ENCODE peak calls at places on chromosome 7, in nine cellular contexts. Y is IMR-90; O is colonic mucosa; T is heart right ventricle; X is mammary epithelial cell; Z is CD4-positive, CD25-positive, alpha-beta regulatory T cell; B is suprapubic skin; R is naive thymus-derived CD4-positive, alpha-beta T cell; S is lower lobe of right lung. P is an unnamed sample.

GRCh38 chr7:32062150-32062549 is 8.1 kb downstream of the PDE1C start:
- DNase-seq in T (peak; percentile 37), B (no peak), Z (no peak), X (peak; percentile 64), S (peak; percentile 55), R (no peak), O (peak; percentile 63), Y (peak; percentile 30), P (peak; percentile 2)

GRCh38 chr7:74058486-74058885 is 25.1 kb upstream of the LIMK1 start:
- DNase-seq in Y (no peak), X (no peak), T (no peak), Z (no peak), S (no peak), R (no peak), O (no peak), B (no peak), P (no peak)

GRCh38 chr7:22663319-22663718 is 63.7 kb upstream of the IL6 start:
- DNase-seq in O (no peak), S (no peak), R (no peak), T (no peak), Y (peak; percentile 83), B (no peak), X (no peak), Z (no peak), P (no peak)

GRCh38 chr7:44911911-44912310 is 26.6 kb upstream of the PURB start:
- DNase-seq in B (no peak), X (no peak), O (no peak), T (no peak), R (no peak), Y (no peak), Z (no peak), S (no peak), P (no peak)

GRCh38 chr7:101985646-101986199 is 168.3 kb downstream of the CUX1 start:
- DNase-seq in Y (no peak), X (no peak), R (no peak), T (no peak), B (no peak), Z (no peak), O (no peak), S (no peak), P (no peak)

GRCh38 chr7:141342664-141343400 is 208.4 kb upstream of the AGK start:
- DNase-seq in S (no peak), B (no peak), O (no peak), T (no peak), Y (no peak), Z (no peak), X (no peak), R (no peak), P (no peak)

GRCh38 chr7:155459133-155459866 is 1.4 kb downstream of the EN2 start:
- DNase-seq in O (no peak), S (no peak), T (no peak), X (no peak), B (no peak), Z (no peak), Y (no peak), R (no peak), P (peak; percentile 26)

GRCh38 chr7:50450691-50451051 is 521 bp upstream of the FIGNL1 start:
- DNase-seq in T (no peak), B (no peak), X (no peak), R (no peak), Z (no peak), S (peak; percentile 61), Y (no peak), O (no peak), P (no peak)

GRCh38 chr7:158574308-158575036 is 13.2 kb downstream of the PTPRN2 start:
- DNase-seq in T (no peak), Z (no peak), S (no peak), R (no peak), O (no peak), Y (no peak), B (no peak), X (no peak), P (no peak)

GRCh38 chr7:95874129-95874528 is 101.8 kb downstream of the DYNC1I1 start:
- DNase-seq in X (no peak), O (no peak), R (no peak), Z (no peak), B (no peak), Y (no peak), T (no peak), S (no peak), P (no peak)

GRCh38 chr7:95874541-95875265 is 102.3 kb downstream of the DYNC1I1 start:
- DNase-seq in B (no peak), X (no peak), S (no peak), O (no peak), Z (no peak), Y (no peak), R (no peak), T (no peak), P (no peak)

GRCh38 chr7:95871896-95872295 is 99.5 kb downstream of the DYNC1I1 start:
- DNase-seq in R (no peak), S (no peak), T (no peak), Y (no peak), X (no peak), B (no peak), Z (no peak), O (no peak), P (no peak)

GRCh38 chr7:95878677-95879076 is 106.3 kb downstream of the DYNC1I1 start:
- DNase-seq in X (no peak), B (no peak), R (no peak), Y (no peak), T (no peak), Z (no peak), S (no peak), O (no peak), P (no peak)

DNA sequence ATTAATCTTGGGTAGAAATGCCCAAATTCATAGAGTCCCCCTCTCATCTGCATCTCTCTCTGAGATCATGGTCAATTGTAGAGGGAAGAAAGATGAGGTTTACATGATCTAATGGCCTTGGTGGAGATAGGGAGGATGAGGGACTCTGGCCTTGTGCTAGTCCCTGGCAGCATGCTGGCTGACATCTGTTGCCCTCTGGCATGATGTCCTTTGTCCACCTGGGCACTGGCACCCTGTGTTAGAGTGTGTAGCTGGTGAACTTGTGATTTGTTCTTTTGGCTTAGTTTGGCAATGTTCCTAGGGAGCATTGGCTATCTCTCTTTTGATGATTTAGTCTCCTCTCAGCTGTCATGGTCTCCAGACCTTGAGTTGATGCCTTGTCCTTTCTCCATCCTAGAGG is 103.2 kb downstream of the DYNC1I1 start:
- DNase-seq in B (no peak), O (no peak), X (no peak), Z (no peak), S (no peak), R (no peak), T (no peak), Y (no peak), P (no peak)
- H3K4me1 ChIP-seq in B (no peaks in the 10 kb centered on the region), O (no peaks in the 10 kb centered on the region), X (no peaks in the 10 kb centered on the region), Z (no peaks in the 10 kb centered on the region), S (no peaks in the 10 kb centered on the region), R (no peaks in the 10 kb centered on the region), T (peaks cover 17% of the 10 kb centered on the region), Y (no peaks in the 10 kb centered on the region), P (no peaks in the 10 kb centered on the region)

GRCh38 chr7:28937593-28937992 is 20.5 kb downstream of the TRIL start:
- DNase-seq in S (no peak), T (no peak), X (no peak), Z (no peak), R (no peak), Y (no peak), O (no peak), B (no peak), P (no peak)

GRCh38 chr7:28939367-28939766 is 18.8 kb downstream of the TRIL start:
- DNase-seq in Y (no peak), O (no peak), X (no peak), B (no peak), R (no peak), Z (no peak), T (no peak), S (no peak), P (no peak)

GRCh38 chr7:28939844-28940243 is 18.3 kb downstream of the TRIL start:
- DNase-seq in Z (no peak), X (no peak), O (no peak), S (no peak), R (no peak), T (no peak), Y (no peak), B (no peak), P (no peak)

GRCh38 chr7:28933874-28934265 is 24.3 kb downstream of the TRIL start:
- DNase-seq in S (no peak), Y (no peak), Z (no peak), X (no peak), T (no peak), O (no peak), B (no peak), R (no peak), P (peak; percentile 12)

GRCh38 chr7:28937103-28937502 is 21.0 kb downstream of the TRIL start:
- DNase-seq in Z (no peak), Y (no peak), S (no peak), R (no peak), O (no peak), T (no peak), B (no peak), X (no peak), P (no peak)
- H3K4me1 ChIP-seq in Z (no peaks in the 10 kb centered on the region), Y (no peaks in the 10 kb centered on the region), S (peaks cover 7% of the 10 kb centered on the region), R (no peaks in the 10 kb centered on the region), O (no peaks in the 10 kb centered on the region), T (peaks cover 33% of the 10 kb centered on the region), B (peaks cover 7% of the 10 kb centered on the region), X (no peaks in the 10 kb centered on the region), P (peaks cover 11% of the 10 kb centered on the region)

DNA sequence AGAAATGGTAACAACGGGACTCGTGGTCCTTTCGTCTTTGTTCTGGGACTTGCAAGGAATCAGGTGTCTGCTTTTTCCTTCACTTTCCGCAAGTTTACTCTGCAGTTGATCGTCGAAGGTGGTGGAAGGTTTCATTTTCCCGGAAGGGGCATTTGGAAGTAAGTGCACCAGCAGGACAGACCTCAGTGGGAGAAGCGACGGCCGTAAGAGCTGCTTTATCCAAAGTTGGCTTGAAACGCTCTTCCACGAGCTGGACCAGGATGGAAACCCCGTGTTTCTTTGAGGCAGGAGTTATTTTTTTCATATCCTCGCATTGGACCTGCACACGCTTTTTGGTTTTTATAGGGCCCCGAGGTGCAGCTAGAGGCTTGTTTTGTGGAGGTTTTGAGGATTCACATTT is 1.2 kb downstream of the BRI3 start:
- DNase-seq in Y (no peak), Z (no peak), T (no peak), R (no peak), S (no peak), X (no peak), O (no peak), B (no peak), P (no peak)
- H3K4me1 ChIP-seq in Y (peaks cover 43% of the 10 kb centered on the region), Z (peaks cover 49% of the 10 kb centered on the region), T (peaks cover 62% of the 10 kb centered on the region), R (peaks cover 30% of the 10 kb centered on the region), S (peaks cover 61% of the 10 kb centered on the region), X (peaks cover 62% of the 10 kb centered on the region), O (peaks cover 37% of the 10 kb centered on the region), B (peaks cover 66% of the 10 kb centered on the region), P (peaks cover 6% of the 10 kb centered on the region)

DNA sequence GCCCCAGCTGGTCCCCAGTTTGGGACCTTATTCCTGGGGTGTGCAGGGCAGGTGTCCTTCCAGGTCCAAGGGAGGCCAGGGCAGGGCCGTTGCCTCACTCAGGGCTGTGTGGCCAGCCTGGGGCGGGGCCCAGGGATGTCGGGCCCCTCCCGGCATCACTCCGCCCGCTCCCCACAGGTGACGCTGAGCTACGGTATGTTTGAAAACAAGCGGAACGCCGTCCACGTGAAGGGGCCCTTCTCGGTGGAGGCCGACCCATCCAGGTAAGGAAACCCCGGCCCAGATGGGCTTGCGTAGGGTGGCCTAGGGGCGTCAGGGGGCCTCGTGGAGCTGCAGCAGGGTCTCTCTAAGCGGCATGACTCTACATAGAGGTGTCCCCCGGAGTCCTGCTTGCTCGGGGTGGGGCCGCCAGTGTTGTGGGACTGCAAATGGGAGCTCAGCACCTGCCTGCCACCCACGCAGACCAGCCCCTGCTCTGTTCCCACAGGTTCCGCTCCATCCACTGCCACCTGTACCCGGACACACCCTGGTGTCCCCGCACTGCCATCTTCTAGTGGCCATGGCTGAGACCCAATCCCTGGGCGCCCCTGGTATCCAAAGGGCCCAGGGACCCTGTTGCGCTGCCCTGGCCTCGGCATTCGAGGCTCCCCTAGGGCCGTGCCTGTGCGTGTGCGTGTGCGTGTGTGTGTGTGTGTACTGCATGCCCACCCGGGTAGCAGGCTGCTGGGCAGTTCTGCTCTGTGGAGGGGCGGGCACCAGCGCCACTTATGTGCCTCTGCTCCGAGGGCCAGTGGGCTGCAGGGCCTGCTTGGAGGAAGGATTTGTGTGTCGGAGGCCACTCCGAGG is 7.3 kb downstream of the LFNG start:
- DNase-seq in S (peak; percentile 47), B (no peak), O (peak; percentile 66), Y (no peak), Z (no peak), X (no peak), T (no peak), R (no peak), P (no peak)
- H3K4me1 ChIP-seq in S (peaks cover 99% of the 10 kb centered on the region), B (peaks cover 100% of the 10 kb centered on the region), O (peaks cover 68% of the 10 kb centered on the region), Y (peaks cover 36% of the 10 kb centered on the region), Z (peaks cover 91% of the 10 kb centered on the region), X (peaks cover 88% of the 10 kb centered on the region), T (peaks cover 63% of the 10 kb centered on the region), R (peaks cover 81% of the 10 kb centered on the region), P (peaks cover 26% of the 10 kb centered on the region)

P was measured in HAP-1.